ENCODE peak calls at places on chromosome 3, in four cellular contexts. A, L, M and D are unnamed samples.

GRCh38 chr3:179324270-179324754 is 1.5 kb downstream of the ZNF639 start:
- DNase-seq in A (peak; percentile 48), M (no peak), L (peak; percentile 63), D (peak; percentile 9)

GRCh38 chr3:97793415-97794019 is 28.3 kb upstream of the CRYBG3 start:
- DNase-seq in L (peak; percentile 73), A (peak; percentile 53), M (no peak), D (peak; percentile 52)

GRCh38 chr3:154749514-154749913 is 319.5 kb upstream of the GPR149 start:
- DNase-seq in M (no peak), L (no peak), A (no peak), D (no peak)

GRCh38 chr3:31093608-31093990 is 199.1 kb upstream of the GADL1 start:
- DNase-seq in M (no peak), L (no peak), A (no peak), D (no peak)

GRCh38 chr3:40057077-40057476 is 247.7 kb downstream of the MYRIP start:
- DNase-seq in A (no peak), L (peak; percentile 84), M (no peak), D (no peak)

GRCh38 chr3:150315711-150316110 is 92.4 kb upstream of the TSC22D2 start:
- DNase-seq in L (no peak), M (no peak), A (no peak), D (no peak)

GRCh38 chr3:122416966-122417365 is 1.1 kb upstream of the WDR5B start:
- DNase-seq in L (peak; percentile 42), M (no peak), A (peak; percentile 12), D (no peak)

GRCh38 chr3:13518516-13519351 is 30.2 kb upstream of the FBLN2 start:
- DNase-seq in M (peak; percentile 86), L (peak; percentile 57), A (no peak), D (no peak)

GRCh38 chr3:52471371-52472238 is 16.2 kb downstream of the NISCH start:
- DNase-seq in A (peak; percentile 52), L (peak; percentile 76), M (no peak), D (no peak)

GRCh38 chr3:183437696-183438564 is 9.5 kb upstream of the MCF2L2 start:
- DNase-seq in A (no peak), M (no peak), L (no peak), D (no peak)

DNA sequence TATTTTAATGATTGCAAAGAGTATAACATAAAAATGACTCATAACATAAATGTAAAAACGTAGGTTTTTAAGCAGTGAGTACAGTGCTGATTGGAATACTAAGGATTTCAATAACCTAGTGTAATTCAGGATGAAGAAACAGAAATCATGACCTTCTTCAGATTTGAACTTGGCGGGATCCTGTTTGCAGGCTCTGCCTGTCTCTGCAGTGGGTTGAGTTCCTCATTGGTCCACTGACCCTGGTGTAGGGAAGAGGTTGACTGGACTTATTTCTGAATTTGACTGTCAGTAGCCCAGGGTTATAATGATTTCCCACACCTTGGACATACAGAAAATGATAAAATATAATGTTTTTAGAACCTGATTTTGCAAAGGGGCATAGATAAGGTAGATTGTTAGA is 171.7 kb downstream of the FNDC3B start:
- DNase-seq in L (no peak), A (no peak), M (no peak), D (no peak)
- H3K4me3 ChIP-seq in L (no peak overlapping the region), A (no peak overlapping the region), M (no peak overlapping the region), D (no peak overlapping the region)

GRCh38 chr3:105093371-105093770 is 273.3 kb upstream of the ALCAM start:
- DNase-seq in M (no peak), L (no peak), A (no peak), D (no peak)

GRCh38 chr3:105094588-105094987 is 272.1 kb upstream of the ALCAM start:
- DNase-seq in M (no peak), L (no peak), A (no peak), D (no peak)

GRCh38 chr3:105093853-105094252 is 272.9 kb upstream of the ALCAM start:
- DNase-seq in M (no peak), L (no peak), A (no peak), D (no peak)
- H3K4me3 ChIP-seq in M (no peak overlapping the region), L (no peak overlapping the region), A (no peak overlapping the region), D (no peak overlapping the region)

DNA sequence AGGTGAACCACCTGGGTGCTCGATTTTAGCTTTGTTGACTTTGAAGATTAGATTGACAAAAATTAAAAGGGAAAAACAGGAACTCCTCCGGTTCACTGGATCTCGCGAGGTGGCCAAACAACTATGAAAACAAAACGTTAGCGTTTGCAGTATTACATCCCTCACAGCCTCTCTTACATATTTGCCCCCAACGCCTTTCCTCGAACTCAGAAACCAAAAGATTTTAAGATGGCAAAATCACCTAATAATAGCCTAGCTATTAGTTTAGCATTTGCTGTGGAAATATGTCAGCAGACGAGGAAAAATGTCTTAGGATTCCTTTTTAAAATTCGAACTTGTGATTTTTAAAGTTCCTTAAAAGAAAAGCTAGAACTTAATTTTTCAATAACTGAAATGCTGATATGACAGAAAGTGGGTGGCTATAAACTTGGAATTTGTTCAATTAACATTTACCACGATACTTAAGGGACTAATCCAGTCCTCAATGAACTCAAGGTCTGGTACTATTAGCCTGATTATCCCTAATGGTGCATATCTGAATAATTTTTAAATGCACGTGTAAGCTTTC is 491 bp upstream of the SENP7 start:
- DNase-seq in A (no peak), L (no peak), M (no peak), D (no peak)
- H3K4me3 ChIP-seq in A (peak overlapping the region; percentile 85), L (peak overlapping the region; percentile 72), M (peak overlapping the region; percentile 76), D (peak overlapping the region; percentile 76)

DNA sequence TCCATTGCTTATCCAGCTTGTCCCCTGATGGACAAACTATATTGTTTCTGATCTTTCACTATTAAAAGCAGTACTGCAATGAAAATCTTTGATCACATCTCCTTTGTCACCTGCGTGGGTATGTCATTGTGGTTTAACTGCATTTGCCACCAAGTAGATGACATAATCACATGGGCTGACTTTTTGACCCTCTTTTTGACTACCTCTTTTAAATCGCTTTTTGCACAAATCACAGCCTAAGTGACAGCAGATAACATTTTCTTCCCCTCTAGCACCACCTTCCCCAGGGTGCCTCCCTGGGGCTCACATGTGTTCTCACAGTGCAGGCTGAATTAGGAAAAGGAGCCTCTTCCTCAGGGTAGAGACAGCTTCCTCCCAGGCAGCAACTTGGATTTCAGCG is 1.1 kb upstream of the RBP1 start:
- DNase-seq in M (no peak), A (no peak), L (no peak), D (peak; percentile 11)
- H3K4me3 ChIP-seq in M (peak overlapping the region; percentile 63), A (no peak overlapping the region), L (no peak overlapping the region), D (no peak overlapping the region)

GRCh38 chr3:23811919-23812318 is 6.2 kb downstream of the UBE2E1 start:
- DNase-seq in L (no peak), M (no peak), A (no peak), D (no peak)
- H3K4me3 ChIP-seq in L (no peak overlapping the region), M (no peak overlapping the region), A (no peak overlapping the region), D (no peak overlapping the region)